ENCODE peak calls at places on chromosomes 1 and 21, in six cellular contexts. X is astrocyte, H is MM.1S, Q is neural progenitor cell, J is neuronal stem cell, M is GM12878. T is an unnamed sample.
A peak's percentile ranks its signal among the peaks of the same experiment; 100 is the strongest.

GRCh38 chr1:47984175-47984789 is 12.9 kb downstream of the TRABD2B start:
- DNase-seq in Q (peak; percentile 81), H (peak; percentile 59), M (no peak), X (no peak), J (no peak), T (no peak)

GRCh38 chr1:230113605-230114241 is 46.7 kb downstream of the GALNT2 start:
- DNase-seq in X (peak; percentile 98), H (no peak), M (no peak), J (no peak), Q (no peak), T (no peak)

GRCh38 chr1:25959626-25960025 is 38.2 kb downstream of the PAFAH2 start:
- DNase-seq in H (no peak), Q (no peak), X (no peak), J (no peak), M (no peak), T (no peak)

GRCh38 chr1:2452583-2453315 is 23.3 kb upstream of the PLCH2 start:
- DNase-seq in J (no peak), Q (no peak), X (no peak), M (no peak), H (no peak), T (no peak)

GRCh38 chr1:247324913-247325312 is 6.8 kb downstream of the ZNF496 start:
- DNase-seq in M (no peak), X (no peak), H (no peak), J (peak; percentile 47), Q (peak; percentile 67), T (no peak)

GRCh38 chr1:35876988-35877387 is 6.0 kb upstream of the AGO1 start:
- DNase-seq in H (no peak), Q (peak; percentile 63), X (no peak), M (no peak), J (no peak), T (peak; percentile 20)

GRCh38 chr1:46432781-46433327 is 38.7 kb downstream of the FAAH start:
- DNase-seq in H (no peak), X (no peak), J (no peak), M (no peak), Q (no peak), T (no peak)

GRCh38 chr1:230268371-230269170 is 157.6 kb downstream of the PGBD5 start:
- DNase-seq in H (peak; percentile 36), M (no peak), X (peak; percentile 50), Q (peak; percentile 78), J (peak; percentile 46), T (no peak)

GRCh38 chr1:184465489-184466146 is 78.8 kb downstream of the C1orf21 start:
- DNase-seq in Q (peak; percentile 27), H (no peak), J (no peak), M (no peak), X (no peak), T (no peak)

GRCh38 chr1:32184639-32185038 is 5.2 kb downstream of the TXLNA start:
- DNase-seq in X (no peak), J (no peak), H (no peak), Q (no peak), M (no peak), T (no peak)

GRCh38 chr1:41851589-41851988 is 67.1 kb downstream of the HIVEP3 start:
- DNase-seq in H (no peak), J (no peak), M (no peak), X (peak; percentile 86), Q (no peak), T (no peak)

GRCh38 chr1:230240446-230241076 is 173.5 kb downstream of the GALNT2 start:
- DNase-seq in X (no peak), M (no peak), H (no peak), J (no peak), Q (no peak), T (no peak)

GRCh38 chr1:93746009-93746408 is 64.4 kb upstream of the BCAR3 start:
- DNase-seq in Q (no peak), J (no peak), H (no peak), X (no peak), M (no peak), T (no peak)

GRCh38 chr1:246425139-246425794 is 81.8 kb downstream of the SMYD3 start:
- DNase-seq in M (no peak), J (no peak), H (no peak), Q (no peak), X (no peak), T (no peak)

GRCh38 chr1:41200728-41201127 is 41.4 kb downstream of the SCMH1 start:
- DNase-seq in X (no peak), Q (no peak), M (no peak), J (no peak), H (no peak), T (no peak)

GRCh38 chr21:34994646-34995631 is 54.2 kb downstream of the RUNX1 start:
- DNase-seq in M (no peak), H (no peak), X (no peak), Q (no peak), J (no peak), T (no peak)

GRCh38 chr1:77126309-77126708 is 92.9 kb downstream of the PIGK start:
- DNase-seq in J (peak; percentile 61), X (peak; percentile 54), Q (peak; percentile 78), M (no peak), H (peak; percentile 51), T (peak; percentile 31)

GRCh38 chr1:93251966-93252365 is 71.4 kb downstream of the CCDC18 start:
- DNase-seq in J (no peak), X (no peak), Q (no peak), M (no peak), H (peak; percentile 65), T (peak; percentile 55)

GRCh38 chr1:54273837-54274192 is 73.8 kb downstream of the MRPL37 start:
- DNase-seq in M (no peak), J (no peak), H (no peak), X (no peak), Q (peak; percentile 75), T (no peak)

GRCh38 chr1:156097499-156098178 is 15.4 kb upstream of the MEX3A start:
- DNase-seq in J (no peak), M (peak; percentile 56), H (no peak), X (no peak), Q (no peak), T (no peak)

GRCh38 chr1:156098782-156099181 is 15.7 kb upstream of the LMNA start:
- DNase-seq in H (no peak), Q (peak; percentile 28), X (no peak), J (no peak), M (no peak), T (no peak)

GRCh38 chr1:156096640-156097391 is 14.6 kb upstream of the MEX3A start:
- DNase-seq in H (peak; percentile 89), M (peak; percentile 93), J (no peak), Q (peak; percentile 84), X (peak; percentile 55), T (peak; percentile 82)

GRCh38 chr1:156099282-156099681 is 15.2 kb upstream of the LMNA start:
- DNase-seq in J (no peak), M (no peak), X (no peak), H (no peak), Q (no peak), T (no peak)

GRCh38 chr1:156095906-156096508 is 13.7 kb upstream of the MEX3A start:
- DNase-seq in X (no peak), M (no peak), H (no peak), Q (no peak), J (no peak), T (no peak)
- H3K4me2 ChIP-seq in X (peak overlapping the region; percentile 62), M (peak overlapping the region; percentile 74), H (no peak overlapping the region), Q (no peak overlapping the region), J (no peak overlapping the region), T (no peak overlapping the region)

GRCh38 chr1:234979316-234980223 is 149.1 kb downstream of the TOMM20 start:
- DNase-seq in X (no peak), H (no peak), M (no peak), Q (no peak), J (no peak), T (peak; percentile 68)
- H2AFZ ChIP-seq in X (no peak overlapping the region), H (no peak overlapping the region), M (no peak overlapping the region), Q (no peak overlapping the region), J (no peak overlapping the region), T (peak overlapping the region; percentile 76)

GRCh38 chr21:33024278-33025103 is 1.2 kb upstream of the OLIG2 start:
- DNase-seq in Q (peak; percentile 36), M (no peak), X (no peak), J (no peak), H (no peak), T (no peak)

GRCh38 chr21:33022828-33023573 is 2.7 kb upstream of the OLIG2 start:
- DNase-seq in M (no peak), X (no peak), H (no peak), J (no peak), Q (peak; percentile 67), T (no peak)

GRCh38 chr21:33025106-33025470 is 647 bp upstream of the OLIG2 start:
- DNase-seq in X (no peak), M (no peak), Q (peak; percentile 81), J (no peak), H (no peak), T (no peak)

GRCh38 chr21:33022489-33022827 is 3.3 kb upstream of the OLIG2 start:
- DNase-seq in Q (no peak), J (no peak), M (no peak), H (no peak), X (no peak), T (no peak)

DNA sequence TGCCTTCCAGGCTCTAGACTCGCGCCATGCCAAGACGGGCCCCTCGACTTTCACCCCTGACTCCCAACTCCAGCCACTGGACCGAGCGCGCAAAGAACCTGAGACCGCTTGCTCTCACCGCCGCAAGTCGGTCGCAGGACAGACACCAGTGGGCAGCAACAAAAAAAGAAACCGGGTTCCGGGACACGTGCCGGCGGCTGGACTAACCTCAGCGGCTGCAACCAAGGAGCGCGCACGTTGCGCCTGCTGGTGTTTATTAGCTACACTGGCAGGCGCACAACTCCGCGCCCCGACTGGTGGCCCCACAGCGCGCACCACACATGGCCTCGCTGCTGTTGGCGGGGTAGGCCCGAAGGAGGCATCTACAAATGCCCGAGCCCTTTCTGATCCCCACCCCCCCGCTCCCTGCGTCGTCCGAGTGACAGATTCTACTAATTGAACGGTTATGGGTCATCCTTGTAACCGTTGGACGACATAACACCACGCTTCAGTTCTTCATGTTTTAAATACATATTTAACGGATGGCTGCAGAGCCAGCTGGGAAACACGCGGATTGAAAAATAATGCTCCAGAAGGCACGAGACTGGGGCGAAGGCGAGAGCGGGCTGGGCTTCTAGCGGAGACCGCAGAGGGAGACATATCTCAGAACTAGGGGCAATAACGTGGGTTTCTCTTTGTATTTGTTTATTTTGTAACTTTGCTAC is 2.0 kb upstream of the OLIG2 start:
- DNase-seq in J (no peak), X (no peak), H (no peak), M (no peak), Q (peak; percentile 75), T (no peak)
- H3K9me3 ChIP-seq in J (peaks cover 4% of the 10 kb centered on the region), X (peaks cover 10% of the 10 kb centered on the region), H (no peaks in the 10 kb centered on the region), M (no peaks in the 10 kb centered on the region), Q (no peaks in the 10 kb centered on the region), T (no peaks in the 10 kb centered on the region)

DNA sequence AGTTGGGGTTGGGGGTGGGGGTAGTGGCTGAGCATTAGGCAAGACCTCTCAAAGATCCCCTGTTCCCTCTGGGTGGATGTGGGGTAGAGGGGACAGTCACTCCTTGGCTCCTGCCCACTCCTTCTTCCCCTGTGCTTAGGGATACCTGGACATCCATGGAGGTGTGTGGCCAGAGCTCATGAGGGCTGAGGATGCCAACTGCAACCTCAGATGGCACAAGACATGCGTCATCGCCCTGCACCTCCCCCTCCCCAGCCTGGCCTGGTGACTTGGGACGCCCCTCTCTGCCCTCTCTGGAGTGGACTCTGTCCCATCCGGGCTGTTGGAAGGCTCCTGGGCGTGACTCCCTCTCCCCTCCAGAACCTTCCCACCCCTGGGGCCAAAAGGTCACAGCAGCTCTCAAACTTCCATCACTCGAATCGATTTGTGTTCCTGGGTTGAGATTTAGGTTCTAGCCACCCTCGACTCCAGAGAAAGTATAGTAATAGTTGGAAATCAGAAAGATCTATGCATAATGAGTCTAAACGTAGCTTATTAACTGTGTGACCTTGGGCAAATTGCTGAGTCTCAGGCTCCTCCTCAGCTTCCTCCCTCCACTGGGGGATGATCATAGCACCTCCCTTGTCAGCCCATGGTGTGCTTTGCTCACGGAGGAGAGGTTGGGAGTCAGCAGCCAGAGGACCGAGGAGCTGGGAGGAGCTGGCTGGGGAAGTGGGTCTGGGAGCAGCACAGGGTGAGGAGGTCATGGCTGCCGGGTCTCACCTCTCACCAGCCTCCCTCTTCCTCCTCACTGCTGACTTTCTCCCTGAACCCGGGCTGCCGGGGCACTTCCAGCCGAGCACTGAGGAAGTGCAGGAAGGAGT is 2.2 kb upstream of the PTPN7 start:
- DNase-seq in M (no peak), Q (no peak), J (no peak), X (no peak), H (no peak), T (peak; percentile 31)
- H3K4me2 ChIP-seq in M (peak overlapping the region; percentile 100), Q (no peak overlapping the region), J (no peak overlapping the region), X (no peak overlapping the region), H (no peak overlapping the region), T (peak overlapping the region; percentile 95)

T was measured in OCI-LY7.